ENCODE peak calls at places on chromosomes 2 and 18, in eight cellular contexts. Z is spleen, Y is HL-60, K is transverse colon, F is prostate gland, T is endothelial cell of umbilical vein, S is Panc1, M is breast epithelium. P is an unnamed sample.

GRCh38 chr2:38532366-38532765 is 70.4 kb downstream of the HNRNPLL start:
- DNase-seq in Z (no peak), Y (no peak), K (no peak), F (no peak), T (no peak), S (no peak), M (no peak), P (no peak)

GRCh38 chr2:134396493-134396892 is 142.6 kb downstream of the MGAT5 start:
- DNase-seq in Z (no peak), Y (no peak), K (peak; percentile 75), F (peak; percentile 47), T (no peak), S (no peak), M (peak; percentile 46), P (no peak)

GRCh38 chr18:31954349-31954748 is 11.4 kb upstream of the TRAPPC8 start:
- DNase-seq in Z (no peak), Y (no peak), K (peak; percentile 49), F (no peak), T (no peak), S (no peak), M (no peak), P (no peak)

GRCh38 chr2:214450118-214450894 is 39.5 kb downstream of the VWC2L start:
- DNase-seq in Z (no peak), Y (no peak), K (no peak), F (no peak), T (no peak), S (no peak), M (no peak), P (no peak)

GRCh38 chr2:10572693-10573092 is 117.1 kb downstream of the NOL10 start:
- DNase-seq in Z (no peak), Y (no peak), K (no peak), F (no peak), T (no peak), S (no peak), M (no peak), P (no peak)

GRCh38 chr2:237075749-237076599 is 9.7 kb upstream of the COPS8 start:
- DNase-seq in Z (no peak), Y (no peak), K (no peak), F (no peak), T (no peak), S (no peak), M (no peak), P (no peak)

GRCh38 chr2:170812716-170813585 is 3.7 kb upstream of the GAD1 start:
- DNase-seq in Z (no peak), Y (no peak), K (no peak), F (peak; percentile 79), T (peak; percentile 67), S (no peak), M (peak; percentile 37), P (no peak)

GRCh38 chr2:174340400-174341300 is 5.9 kb downstream of the SP9 start:
- DNase-seq in Z (peak; percentile 78), Y (no peak), K (no peak), F (no peak), T (no peak), S (no peak), M (no peak), P (no peak)

GRCh38 chr2:240991378-240992263 is 6.8 kb upstream of the SNED1 start:
- DNase-seq in Z (peak; percentile 89), Y (no peak), K (peak; percentile 77), F (peak; percentile 92), T (peak; percentile 98), S (peak; percentile 52), M (peak; percentile 95), P (peak; percentile 98)

GRCh38 chr2:133458280-133458679 is 110.0 kb downstream of the NCKAP5 start:
- DNase-seq in Z (no peak), Y (no peak), K (no peak), F (no peak), T (peak; percentile 46), S (no peak), M (no peak), P (no peak)

GRCh38 chr2:149422337-149422990 is 92.1 kb downstream of the LYPD6 start:
- DNase-seq in Z (no peak), Y (no peak), K (no peak), F (no peak), T (peak; percentile 15), S (no peak), M (no peak), P (no peak)

GRCh38 chr2:65666156-65666725 is 233.8 kb upstream of the SPRED2 start:
- DNase-seq in Z (no peak), Y (peak; percentile 35), K (no peak), F (no peak), T (no peak), S (no peak), M (no peak), P (no peak)

GRCh38 chr2:74233648-74234047 is 35.2 kb downstream of the MTHFD2 start:
- DNase-seq in Z (no peak), Y (no peak), K (no peak), F (no peak), T (no peak), S (no peak), M (no peak), P (no peak)

GRCh38 chr2:196165016-196165415 is 6.4 kb downstream of the STK17B start:
- DNase-seq in Z (no peak), Y (no peak), K (no peak), F (no peak), T (no peak), S (no peak), M (no peak), P (no peak)

GRCh38 chr2:26245231-26245732 is 543 bp downstream of the HADHB start:
- DNase-seq in Z (peak; percentile 87), Y (no peak), K (peak; percentile 66), F (peak; percentile 24), T (no peak), S (no peak), M (peak; percentile 31), P (no peak)

GRCh38 chr2:42864641-42865280 is 72.4 kb upstream of the HAAO start:
- DNase-seq in Z (no peak), Y (no peak), K (no peak), F (no peak), T (no peak), S (no peak), M (no peak), P (no peak)

GRCh38 chr2:230128943-230129342 is 60.2 kb upstream of the SLC16A14 start:
- DNase-seq in Z (no peak), Y (no peak), K (peak; percentile 19), F (peak; percentile 38), T (no peak), S (no peak), M (no peak), P (no peak)

GRCh38 chr2:88452980-88453582 is 588 bp upstream of the FOXI3 start:
- DNase-seq in Z (no peak), Y (no peak), K (no peak), F (no peak), T (peak; percentile 31), S (no peak), M (no peak), P (no peak)

GRCh38 chr2:199477277-199477834 is 19.6 kb upstream of the SATB2 start:
- DNase-seq in Z (no peak), Y (no peak), K (peak; percentile 30), F (no peak), T (no peak), S (no peak), M (no peak), P (peak; percentile 8)

DNA sequence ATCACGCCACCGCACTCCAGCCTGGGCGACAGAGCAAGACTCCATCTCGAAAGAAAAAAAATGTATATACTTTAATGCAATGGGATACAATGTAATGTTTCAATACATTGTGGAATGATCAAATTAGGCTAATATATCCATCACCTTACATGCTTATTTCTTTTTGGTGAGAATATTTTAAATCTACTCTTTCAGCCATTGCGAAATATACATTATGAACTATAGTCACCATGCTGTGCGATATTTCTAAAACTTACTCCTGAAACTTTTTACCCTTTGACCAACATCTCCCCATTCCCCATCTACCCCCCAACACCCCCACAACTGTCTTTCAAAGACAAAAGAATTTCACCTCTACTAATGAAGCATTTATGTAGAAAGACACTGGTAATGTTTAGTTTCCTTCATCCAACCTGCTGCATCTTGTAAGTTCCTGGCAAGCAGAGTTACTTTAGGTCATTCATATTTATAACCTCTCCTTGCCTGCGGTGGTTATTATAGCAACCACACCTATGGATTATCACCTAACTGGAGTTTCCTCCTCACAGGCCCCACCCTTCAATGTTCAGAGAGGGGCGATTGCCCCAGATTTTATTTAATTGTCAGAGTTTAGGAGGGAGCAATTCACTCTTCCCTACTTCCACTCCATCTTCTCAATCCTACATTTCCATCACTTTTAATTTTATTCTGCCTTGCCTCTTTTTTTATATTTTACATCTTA is 1.2 kb upstream of the ME2 start:
- DNase-seq in Z (no peak), Y (no peak), K (peak; percentile 25), F (no peak), T (no peak), S (no peak), M (no peak), P (no peak)
- H3K4me3 ChIP-seq in Z (peak overlapping the region; percentile 96), Y (peak overlapping the region; percentile 84), K (peak overlapping the region; percentile 71), F (peak overlapping the region; percentile 89), T (no peak overlapping the region), S (peak overlapping the region; percentile 84), M (peak overlapping the region; percentile 94), P (peak overlapping the region; percentile 83)

GRCh38 chr2:145897151-145897550 is 1377.2 kb upstream of the ZEB2 start:
- DNase-seq in Z (no peak), Y (no peak), K (no peak), F (no peak), T (no peak), S (no peak), M (no peak), P (no peak)
- H3K27ac ChIP-seq in Z (no peak overlapping the region), Y (no peak overlapping the region), K (no peak overlapping the region), F (no peak overlapping the region), T (no peak overlapping the region), S (no peak overlapping the region), M (no peak overlapping the region), P (no peak overlapping the region)

GRCh38 chr2:27369471-27370025 is 590 bp downstream of the EIF2B4 start:
- DNase-seq in Z (no peak), Y (no peak), K (no peak), F (no peak), T (no peak), S (no peak), M (peak; percentile 52), P (no peak)

GRCh38 chr2:27375513-27376099 is 4.9 kb downstream of the ZNF513 start:
- DNase-seq in Z (peak; percentile 77), Y (no peak), K (no peak), F (no peak), T (no peak), S (no peak), M (no peak), P (no peak)

GRCh38 chr2:27372937-27373336 is 2.5 kb downstream of the SNX17 start:
- DNase-seq in Z (no peak), Y (no peak), K (no peak), F (no peak), T (no peak), S (no peak), M (no peak), P (no peak)

GRCh38 chr2:27370026-27370815 is at the start of the genes EIF2B4 and SNX17:
- DNase-seq in Z (peak; percentile 100), Y (peak; percentile 98), K (peak; percentile 100), F (peak; percentile 99), T (peak; percentile 100), S (peak; percentile 99), M (peak; percentile 99), P (peak; percentile 100)

GRCh38 chr2:27370816-27371620 is 602 bp downstream of the SNX17 start:
- DNase-seq in Z (no peak), Y (peak; percentile 70), K (peak; percentile 54), F (peak; percentile 27), T (peak; percentile 46), S (no peak), M (no peak), P (no peak)
- TF ChIP-seq POLR2AphosphoS5 in Z (peak; percentile 43), Y (peak; percentile 87), K (peak; percentile 54), F (peak; percentile 5), T (no peak), S (peak; percentile 27), M (no peak), P (no peak)

GRCh38 chr18:7757175-7757574 is 190.1 kb downstream of the PTPRM start:
- DNase-seq in Z (no peak), Y (no peak), K (no peak), F (no peak), T (no peak), S (no peak), M (no peak), P (no peak)
- H3K4me3 ChIP-seq in Z (no peak overlapping the region), Y (no peak overlapping the region), K (no peak overlapping the region), F (no peak overlapping the region), T (no peak overlapping the region), S (no peak overlapping the region), M (no peak overlapping the region), P (no peak overlapping the region)

P was measured in vagina.